ENCODE peak calls at places on chromosomes 3 and 15, in seven cellular contexts. C is astrocyte, M is PC-3, Q is colonic mucosa, H is OCI-LY7, I is thoracic aorta, J is heart left ventricle. A is an unnamed sample.

GRCh38 chr3:36493051-36493450 is 112.7 kb downstream of the STAC start:
- DNase-seq in Q (no peak), M (no peak), J (no peak), C (no peak), H (no peak), I (no peak), A (no peak)

GRCh38 chr15:96367436-96368200 is 37.1 kb downstream of the NR2F2 start:
- DNase-seq in M (no peak), Q (no peak), C (no peak), I (no peak), J (no peak), H (no peak), A (no peak)

GRCh38 chr3:100710355-100711198 is 1.3 kb downstream of the TFG start:
- DNase-seq in Q (peak; percentile 82), M (peak; percentile 80), I (no peak), C (peak; percentile 56), J (peak; percentile 19), H (peak; percentile 48), A (peak; percentile 90)

GRCh38 chr3:14133188-14133800 is 8.4 kb downstream of the TMEM43 start:
- DNase-seq in I (no peak), Q (peak; percentile 74), M (no peak), C (no peak), H (no peak), J (no peak), A (peak; percentile 96)

GRCh38 chr15:34984884-34985630 is 3.0 kb downstream of the ZNF770 start:
- DNase-seq in Q (no peak), M (peak; percentile 24), H (no peak), C (peak; percentile 39), J (no peak), I (no peak), A (peak; percentile 66)

GRCh38 chr3:21750831-21751391 is at the start of gene ZNF385D:
- DNase-seq in H (no peak), M (peak; percentile 73), Q (peak; percentile 15), I (peak; percentile 15), C (peak; percentile 83), J (peak; percentile 64), A (no peak)

GRCh38 chr3:42503251-42503924 is 945 bp downstream of the VIPR1 start:
- DNase-seq in Q (peak; percentile 40), J (peak; percentile 4), H (no peak), C (no peak), M (no peak), I (no peak), A (no peak)

GRCh38 chr3:112817782-112818181 is 28.9 kb downstream of the CD200R1L start:
- DNase-seq in J (no peak), H (no peak), M (no peak), C (no peak), I (no peak), Q (no peak), A (no peak)

GRCh38 chr3:176293277-176293676 is 904.0 kb downstream of the TBL1XR1 start:
- DNase-seq in M (no peak), C (no peak), H (no peak), J (no peak), I (no peak), Q (no peak), A (no peak)

GRCh38 chr3:81492048-81492447 is 269.4 kb downstream of the GBE1 start:
- DNase-seq in M (no peak), J (no peak), C (no peak), Q (no peak), I (no peak), H (no peak), A (no peak)

GRCh38 chr3:7978104-7978457 is 523.5 kb upstream of the LMCD1 start:
- DNase-seq in Q (no peak), I (no peak), M (no peak), C (no peak), J (peak; percentile 24), H (no peak), A (no peak)

GRCh38 chr3:143002083-143002712 is 828 bp downstream of the U2SURP start:
- DNase-seq in J (no peak), M (peak; percentile 11), C (peak; percentile 10), H (peak; percentile 60), I (no peak), Q (no peak), A (peak; percentile 37)

GRCh38 chr15:74847462-74847861 is 4.5 kb upstream of the ULK3 start:
- DNase-seq in M (no peak), C (no peak), Q (no peak), I (no peak), H (no peak), J (peak; percentile 61), A (no peak)

GRCh38 chr3:159928692-159929091 is 59.9 kb upstream of the IL12A start:
- DNase-seq in C (peak; percentile 99), J (no peak), M (peak; percentile 97), H (no peak), I (no peak), Q (no peak), A (no peak)

GRCh38 chr3:98598492-98598891 is 5.1 kb upstream of the CPOX start:
- DNase-seq in H (no peak), Q (no peak), I (no peak), J (no peak), C (no peak), M (no peak), A (no peak)

GRCh38 chr3:14047027-14047426 is 77.6 kb downstream of the CHCHD4 start:
- DNase-seq in H (no peak), I (no peak), Q (no peak), M (no peak), C (no peak), J (no peak), A (no peak)

GRCh38 chr15:65077981-65078352 is 1.4 kb downstream of the KBTBD13 start:
- DNase-seq in H (no peak), J (peak; percentile 61), Q (peak; percentile 87), C (no peak), M (no peak), I (no peak), A (peak; percentile 93)

GRCh38 chr3:94183551-94183950 is 120.7 kb downstream of the NSUN3 start:
- DNase-seq in Q (no peak), C (no peak), J (no peak), H (no peak), I (no peak), M (no peak), A (no peak)

GRCh38 chr3:46900007-46900292 is 22.4 kb downstream of the PTH1R start:
- DNase-seq in M (no peak), I (no peak), J (no peak), C (no peak), H (no peak), Q (no peak), A (no peak)

GRCh38 chr3:136960838-136961836 is 3.4 kb downstream of the IL20RB start:
- DNase-seq in I (no peak), H (no peak), C (peak; percentile 50), J (no peak), Q (no peak), M (peak; percentile 77), A (no peak)

GRCh38 chr3:180630360-180630759 is 28.4 kb downstream of the TTC14 start:
- DNase-seq in I (no peak), C (no peak), H (no peak), J (no peak), Q (no peak), M (peak; percentile 4), A (no peak)

GRCh38 chr3:4290272-4290893 is 12.8 kb upstream of the SETMAR start:
- DNase-seq in M (peak; percentile 74), I (no peak), H (peak; percentile 43), C (peak; percentile 18), J (no peak), Q (peak; percentile 37), A (peak; percentile 49)

GRCh38 chr15:25171856-25172687 is 217.3 kb downstream of the SNRPN start:
- DNase-seq in M (no peak), Q (peak; percentile 9), J (peak; percentile 3), C (no peak), I (no peak), H (no peak), A (no peak)
- H3K9me3 ChIP-seq in M (peaks cover 9% of the 10 kb centered on the region), Q (peaks cover 6% of the 10 kb centered on the region), J (peaks cover 38% of the 10 kb centered on the region), C (peaks cover 27% of the 10 kb centered on the region), I (peaks cover 16% of the 10 kb centered on the region), H (no peaks in the 10 kb centered on the region), A (peaks cover 10% of the 10 kb centered on the region)

GRCh38 chr3:50371133-50371670 is 11.9 kb upstream of the TMEM115 start:
- DNase-seq in H (no peak), I (no peak), Q (no peak), J (no peak), C (no peak), M (no peak), A (no peak)

GRCh38 chr3:50372349-50372748 is 13.0 kb upstream of the TMEM115 start:
- DNase-seq in M (no peak), C (no peak), J (no peak), H (no peak), Q (peak; percentile 78), I (no peak), A (peak; percentile 94)

GRCh38 chr3:50369271-50369670 is 9.9 kb upstream of the TMEM115 start:
- DNase-seq in C (no peak), J (no peak), I (no peak), M (no peak), Q (no peak), H (no peak), A (no peak)

GRCh38 chr3:50373146-50373864 is 14.0 kb upstream of the TMEM115 start:
- DNase-seq in Q (no peak), J (no peak), M (no peak), C (no peak), I (no peak), H (no peak), A (no peak)

GRCh38 chr3:50370594-50370993 is 11.3 kb upstream of the TMEM115 start:
- DNase-seq in M (peak; percentile 55), H (peak; percentile 26), Q (no peak), C (no peak), I (no peak), J (no peak), A (no peak)
- H3K9me3 ChIP-seq in M (no peaks in the 10 kb centered on the region), H (no peaks in the 10 kb centered on the region), Q (no peaks in the 10 kb centered on the region), C (no peaks in the 10 kb centered on the region), I (no peaks in the 10 kb centered on the region), J (no peaks in the 10 kb centered on the region), A (no peaks in the 10 kb centered on the region)

GRCh38 chr3:16079519-16079918 is 95.0 kb upstream of the GALNT15 start:
- DNase-seq in C (peak; percentile 98), Q (no peak), M (peak; percentile 97), J (no peak), H (no peak), I (no peak), A (no peak)
- H3K9me3 ChIP-seq in C (peaks cover 23% of the 10 kb centered on the region), Q (no peaks in the 10 kb centered on the region), M (peaks cover 24% of the 10 kb centered on the region), J (peaks cover 7% of the 10 kb centered on the region), H (peaks cover 7% of the 10 kb centered on the region), I (no peaks in the 10 kb centered on the region), A (no peaks in the 10 kb centered on the region)

GRCh38 chr3:151168269-151169094 is 34.5 kb downstream of the GPR171 start:
- DNase-seq in J (peak; percentile 70), Q (peak; percentile 89), H (peak; percentile 68), I (no peak), M (peak; percentile 87), C (peak; percentile 20), A (peak; percentile 78)

GRCh38 chr3:151166161-151166560 is 36.9 kb downstream of the GPR171 start:
- DNase-seq in H (no peak), M (peak; percentile 28), C (no peak), J (no peak), Q (no peak), I (no peak), A (no peak)

GRCh38 chr3:151171145-151171544 is 31.9 kb downstream of the GPR171 start:
- DNase-seq in I (no peak), Q (peak; percentile 29), H (peak; percentile 38), J (no peak), M (no peak), C (no peak), A (peak; percentile 38)

GRCh38 chr3:151169700-151170224 is 33.3 kb downstream of the GPR171 start:
- DNase-seq in J (peak; percentile 36), I (no peak), Q (no peak), M (no peak), C (peak; percentile 33), H (no peak), A (no peak)

GRCh38 chr3:151169262-151169661 is 33.8 kb downstream of the GPR171 start:
- DNase-seq in M (no peak), C (no peak), H (no peak), Q (no peak), J (no peak), I (no peak), A (no peak)
- H3K9me3 ChIP-seq in M (no peaks in the 10 kb centered on the region), C (no peaks in the 10 kb centered on the region), H (no peaks in the 10 kb centered on the region), Q (no peaks in the 10 kb centered on the region), J (no peaks in the 10 kb centered on the region), I (no peaks in the 10 kb centered on the region), A (no peaks in the 10 kb centered on the region)

A was measured in small intestine.